ENCODE peak calls at places on chromosomes 7 and 10, in four cellular contexts. A is HTR-8/SVneo; C is stimulated activated CD4-positive, alpha-beta T cell treated with anti-CD3 and anti-CD28 coated beads, Interleukin-2, amount 100 ng/mL, for 24 hours; V is NCI-H748 treated with DMSO at 0.1 percent for 48 hours. N is an unnamed sample.

GRCh38 chr10:127044191-127044590 is 139.0 kb downstream of the DOCK1 start:
- DNase-seq in C (no peak), V (no peak), A (no peak), N (no peak)

GRCh38 chr7:40499718-40500117 is 364.9 kb downstream of the SUGCT start:
- DNase-seq in A (no peak), C (no peak), V (no peak), N (no peak)

GRCh38 chr10:106795619-106796018 is 368.9 kb downstream of the SORCS1 start:
- DNase-seq in C (no peak), A (no peak), V (no peak), N (peak; percentile 0)

GRCh38 chr7:135165862-135166261 is 4.6 kb downstream of the CYREN start:
- DNase-seq in C (no peak), V (no peak), A (no peak), N (no peak)

GRCh38 chr7:100914879-100915442 is 19.3 kb upstream of the ACHE start:
- DNase-seq in A (no peak), C (no peak), V (no peak), N (no peak)

GRCh38 chr7:80136276-80137045 is 1.8 kb downstream of the GNAI1 start:
- DNase-seq in A (no peak), C (no peak), V (peak; percentile 10), N (no peak)

GRCh38 chr10:128268015-128268722 is 141.9 kb upstream of the MKI67 start:
- DNase-seq in A (no peak), V (peak; percentile 41), C (no peak), N (peak; percentile 37)

GRCh38 chr7:115274-115911 is 77.0 kb upstream of the FAM20C start:
- DNase-seq in V (no peak), C (no peak), A (no peak), N (no peak)

GRCh38 chr7:271266-272107 is 18.5 kb upstream of the FOXL3 start:
- DNase-seq in C (no peak), V (no peak), A (no peak), N (no peak)

GRCh38 chr7:6026917-6027316 is 4.3 kb upstream of the ANKRD61 start:
- DNase-seq in C (no peak), V (no peak), A (no peak), N (no peak)

GRCh38 chr7:2100278-2101205 is 132.2 kb downstream of the MAD1L1 start:
- DNase-seq in V (no peak), A (no peak), C (no peak), N (peak; percentile 86)

GRCh38 chr7:17941171-17941490 is 837 bp upstream of the SNX13 start:
- DNase-seq in C (no peak), A (no peak), V (no peak), N (peak; percentile 78)

GRCh38 chr7:96118449-96119001 is 203.4 kb downstream of the SLC25A13 start:
- DNase-seq in A (no peak), C (no peak), V (no peak), N (no peak)

GRCh38 chr10:131767716-131768115 is 133.1 kb upstream of the PPP2R2D start:
- DNase-seq in V (no peak), A (no peak), C (no peak), N (no peak)

GRCh38 chr7:143849785-143850479 is 52.0 kb downstream of the TCAF1 start:
- DNase-seq in A (no peak), V (no peak), C (no peak), N (no peak)

GRCh38 chr7:42991024-42991423 is 58.8 kb downstream of the MRPL32 start:
- DNase-seq in A (no peak), C (no peak), V (no peak), N (no peak)

GRCh38 chr10:91389636-91390512 is 20.3 kb upstream of the HECTD2 start:
- DNase-seq in A (no peak), V (peak; percentile 58), C (no peak), N (peak; percentile 71)

GRCh38 chr7:919924-920341 is 34.5 kb downstream of the ADAP1 start:
- DNase-seq in A (no peak), V (no peak), C (no peak), N (no peak)

GRCh38 chr10:2120781-2121180 is 383.5 kb upstream of the ADARB2 start:
- DNase-seq in V (no peak), A (no peak), C (no peak), N (no peak)